ENCODE peak calls at places on chromosomes 2 and 18, in seven cellular contexts. N, B, K, L, C, J and A are unnamed samples.

GRCh38 chr2:188079176-188079575 is 212.5 kb upstream of the GULP1 start:
- DNase-seq in N (no peak), B (no peak), K (no peak), L (peak; percentile 79), C (no peak), J (no peak), A (no peak)

GRCh38 chr18:52499646-52500045 is 159.6 kb downstream of the DCC start:
- DNase-seq in N (no peak), B (no peak), K (no peak), L (no peak), C (no peak), J (no peak), A (no peak)

GRCh38 chr18:50987261-50987660 is 19.4 kb downstream of the ELAC1 start:
- DNase-seq in N (no peak), B (no peak), K (no peak), L (no peak), C (no peak), J (no peak), A (no peak)

GRCh38 chr18:34909637-34910364 is 131.4 kb upstream of the MAPRE2 start:
- DNase-seq in N (no peak), B (no peak), K (no peak), L (peak; percentile 69), C (no peak), J (no peak), A (no peak)

GRCh38 chr2:155412599-155412998 is 714.1 kb downstream of the KCNJ3 start:
- DNase-seq in N (no peak), B (no peak), K (no peak), L (no peak), C (no peak), J (no peak), A (no peak)

GRCh38 chr2:160407393-160408204 is 86.0 kb downstream of the RBMS1 start:
- DNase-seq in N (peak; percentile 68), B (no peak), K (peak; percentile 87), L (peak; percentile 54), C (peak; percentile 68), J (peak; percentile 64), A (peak; percentile 43)

GRCh38 chr2:10980886-10981425 is 69.2 kb downstream of the KCNF1 start:
- DNase-seq in N (no peak), B (no peak), K (no peak), L (no peak), C (no peak), J (no peak), A (no peak)

GRCh38 chr2:85419009-85419711 is 646 bp downstream of the SH2D6 start:
- DNase-seq in N (no peak), B (no peak), K (no peak), L (no peak), C (no peak), J (no peak), A (no peak)

GRCh38 chr2:147649963-147650362 is 194.9 kb upstream of the ACVR2A start:
- DNase-seq in N (no peak), B (no peak), K (no peak), L (no peak), C (no peak), J (no peak), A (no peak)

GRCh38 chr2:17429130-17429529 is 89.1 kb downstream of the RAD51AP2 start:
- DNase-seq in N (no peak), B (no peak), K (no peak), L (peak; percentile 3), C (no peak), J (no peak), A (no peak)

GRCh38 chr2:180657054-180657453 is 323.4 kb upstream of the UBE2E3 start:
- DNase-seq in N (no peak), B (no peak), K (no peak), L (peak; percentile 78), C (no peak), J (no peak), A (no peak)

GRCh38 chr18:76460482-76460881 is 34.6 kb downstream of the ZNF516 start:
- DNase-seq in N (no peak), B (no peak), K (no peak), L (peak; percentile 34), C (no peak), J (no peak), A (no peak)

GRCh38 chr18:58223717-58224424 is 179.8 kb downstream of the NEDD4L start:
- DNase-seq in N (peak; percentile 47), B (no peak), K (no peak), L (peak; percentile 96), C (peak; percentile 74), J (peak; percentile 62), A (peak; percentile 53)

GRCh38 chr18:78913395-78913794 is 66.2 kb upstream of the SALL3 start:
- DNase-seq in N (no peak), B (no peak), K (no peak), L (no peak), C (no peak), J (no peak), A (no peak)

GRCh38 chr2:233033672-233034071 is 1.2 kb downstream of the NEU2 start:
- DNase-seq in N (no peak), B (no peak), K (no peak), L (peak; percentile 52), C (no peak), J (no peak), A (no peak)

GRCh38 chr2:101974663-101975062 is 17.1 kb upstream of the IL1R2 start:
- DNase-seq in N (no peak), B (no peak), K (no peak), L (no peak), C (no peak), J (no peak), A (no peak)

GRCh38 chr18:44723366-44723765 is 42.7 kb downstream of the SETBP1 start:
- DNase-seq in N (no peak), B (no peak), K (no peak), L (no peak), C (no peak), J (no peak), A (no peak)

GRCh38 chr2:2861666-2862240 is 515.9 kb downstream of the EIPR1 start:
- DNase-seq in N (no peak), B (no peak), K (no peak), L (no peak), C (peak; percentile 13), J (no peak), A (no peak)

GRCh38 chr2:179272406-179273192 is 8.0 kb upstream of the SESTD1 start:
- DNase-seq in N (no peak), B (no peak), K (no peak), L (peak; percentile 73), C (no peak), J (no peak), A (no peak)

GRCh38 chr2:153133716-153134115 is 344.8 kb downstream of the RPRM start:
- DNase-seq in N (no peak), B (no peak), K (no peak), L (no peak), C (no peak), J (no peak), A (no peak)

GRCh38 chr2:8543412-8544167 is 138.3 kb upstream of the ID2 start:
- DNase-seq in N (peak; percentile 28), B (no peak), K (peak; percentile 82), L (peak; percentile 90), C (peak; percentile 62), J (peak; percentile 82), A (no peak)

GRCh38 chr2:161428240-161428587 is 12.1 kb downstream of the TBR1 start:
- DNase-seq in N (no peak), B (no peak), K (no peak), L (no peak), C (no peak), J (no peak), A (no peak)

GRCh38 chr2:217370391-217370790 is 510.5 kb upstream of the TNP1 start:
- DNase-seq in N (no peak), B (no peak), K (no peak), L (peak; percentile 77), C (no peak), J (no peak), A (no peak)

GRCh38 chr2:215028231-215028630 is 110.2 kb downstream of the ABCA12 start:
- DNase-seq in N (no peak), B (no peak), K (no peak), L (peak; percentile 48), C (no peak), J (no peak), A (no peak)

GRCh38 chr2:43305537-43305936 is 79.1 kb upstream of the ZFP36L2 start:
- DNase-seq in N (peak; percentile 72), B (no peak), K (peak; percentile 86), L (no peak), C (no peak), J (peak; percentile 65), A (no peak)

GRCh38 chr18:62523631-62524442 is 1.0 kb downstream of the ZCCHC2 start:
- DNase-seq in N (peak; percentile 50), B (no peak), K (peak; percentile 82), L (peak; percentile 52), C (peak; percentile 56), J (peak; percentile 57), A (peak; percentile 27)

GRCh38 chr2:238203973-238204683 is 633 bp upstream of the ILKAP start:
- DNase-seq in N (no peak), B (no peak), K (no peak), L (no peak), C (no peak), J (no peak), A (no peak)

GRCh38 chr2:196613302-196613701 is 26.2 kb upstream of the CCDC150 start:
- DNase-seq in N (no peak), B (no peak), K (no peak), L (no peak), C (no peak), J (no peak), A (no peak)

GRCh38 chr18:3452750-3453539 is 3.0 kb downstream of the TGIF1 start:
- DNase-seq in N (peak; percentile 29), B (no peak), K (no peak), L (peak; percentile 41), C (no peak), J (no peak), A (no peak)
- TF ChIP-seq POLR2A in N (no peak), B (no peak), K (no peak), L (no peak), C (no peak), J (no peak), A (no peak)

GRCh38 chr2:106978647-106979046 is 92.7 kb upstream of the ST6GAL2 start:
- DNase-seq in N (no peak), B (no peak), K (no peak), L (no peak), C (no peak), J (no peak), A (no peak)
- H3K27me3 ChIP-seq in N (no peaks in the 10 kb centered on the region), B (no peaks in the 10 kb centered on the region), K (no peaks in the 10 kb centered on the region), L (no peaks in the 10 kb centered on the region), C (no peaks in the 10 kb centered on the region), J (no peaks in the 10 kb centered on the region), A (no peaks in the 10 kb centered on the region)

DNA sequence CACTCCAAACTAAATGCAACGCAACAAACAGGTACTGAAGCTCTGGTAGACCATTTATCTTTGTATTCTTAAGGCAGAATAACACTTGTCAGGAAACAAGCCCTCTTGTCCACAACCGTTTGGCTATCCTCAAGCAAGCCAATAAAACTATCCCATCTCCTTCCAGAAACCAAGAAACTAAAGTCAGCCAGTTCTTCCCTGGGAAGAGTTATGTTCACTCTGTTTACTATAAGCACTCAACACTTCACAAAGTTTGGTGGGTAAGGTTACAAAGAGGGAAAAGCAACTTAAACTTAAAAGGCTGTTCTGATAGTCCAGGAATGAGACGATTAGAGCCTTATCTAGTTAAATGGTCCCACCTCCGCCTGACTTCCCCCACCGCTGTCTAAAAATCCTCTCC is 25.7 kb downstream of the LRP2 start:
- DNase-seq in N (no peak), B (no peak), K (no peak), L (no peak), C (no peak), J (no peak), A (no peak)
- H3K9me3 ChIP-seq in N (no peaks in the 10 kb centered on the region), B (no peaks in the 10 kb centered on the region), K (no peaks in the 10 kb centered on the region), L (no peaks in the 10 kb centered on the region), C (no peaks in the 10 kb centered on the region), J (no peaks in the 10 kb centered on the region), A (no peaks in the 10 kb centered on the region)

GRCh38 chr2:231452799-231453508 is 11.3 kb downstream of the NCL start:
- DNase-seq in N (no peak), B (no peak), K (no peak), L (no peak), C (no peak), J (no peak), A (no peak)
- TF ChIP-seq POLR2A in N (no peak), B (peak; percentile 52), K (no peak), L (no peak), C (no peak), J (no peak), A (no peak)